ENCODE peak calls at places on chromosomes 3 and 15, in four cellular contexts. One of them, this sample, is unnamed.

GRCh38 chr3:141129049-141130038 is 78.2 kb downstream of the SPSB4 start:
- DNase-seq in sigmoid colon: no peak
- DNase-seq in right atrium auricular region: peak; percentile 43
- DNase-seq in cardiac muscle cell: no peak
- DNase-seq in this sample: no peak

GRCh38 chr3:11847607-11848006 is 922 bp upstream of the TAMM41 start:
- DNase-seq in sigmoid colon: no peak
- DNase-seq in right atrium auricular region: no peak
- DNase-seq in cardiac muscle cell: no peak
- DNase-seq in this sample: no peak

GRCh38 chr15:84629033-84629432 is 25.1 kb downstream of the WDR73 start:
- DNase-seq in sigmoid colon: no peak
- DNase-seq in right atrium auricular region: no peak
- DNase-seq in cardiac muscle cell: no peak
- DNase-seq in this sample: no peak

GRCh38 chr15:62886431-62887071 is 156.0 kb upstream of the TPM1 start:
- DNase-seq in sigmoid colon: no peak
- DNase-seq in right atrium auricular region: no peak
- DNase-seq in cardiac muscle cell: no peak
- DNase-seq in this sample: peak; percentile 20

GRCh38 chr15:77481670-77482069 is 61.0 kb downstream of the HMG20A start:
- DNase-seq in sigmoid colon: no peak
- DNase-seq in right atrium auricular region: no peak
- DNase-seq in cardiac muscle cell: no peak
- DNase-seq in this sample: no peak

GRCh38 chr15:27336676-27337075 is 365.7 kb downstream of the GABRG3 start:
- DNase-seq in sigmoid colon: no peak
- DNase-seq in right atrium auricular region: no peak
- DNase-seq in cardiac muscle cell: no peak
- DNase-seq in this sample: no peak

GRCh38 chr15:75067123-75067854 is 43.9 kb downstream of the PPCDC start:
- DNase-seq in sigmoid colon: no peak
- DNase-seq in right atrium auricular region: no peak
- DNase-seq in cardiac muscle cell: no peak
- DNase-seq in this sample: no peak

GRCh38 chr3:193708270-193708669 is 115.3 kb downstream of the OPA1 start:
- DNase-seq in sigmoid colon: no peak
- DNase-seq in right atrium auricular region: no peak
- DNase-seq in cardiac muscle cell: peak; percentile 11
- DNase-seq in this sample: no peak

GRCh38 chr3:142568393-142569017 is 10.0 kb downstream of the ATR start:
- DNase-seq in sigmoid colon: no peak
- DNase-seq in right atrium auricular region: no peak
- DNase-seq in cardiac muscle cell: no peak
- DNase-seq in this sample: no peak

GRCh38 chr15:81327526-81327925 is 3.6 kb upstream of the STARD5 start:
- DNase-seq in sigmoid colon: no peak
- DNase-seq in right atrium auricular region: no peak
- DNase-seq in cardiac muscle cell: no peak
- DNase-seq in this sample: no peak

GRCh38 chr3:71512000-71512399 is 71.5 kb downstream of the FOXP1 start:
- DNase-seq in sigmoid colon: no peak
- DNase-seq in right atrium auricular region: no peak
- DNase-seq in cardiac muscle cell: peak; percentile 25
- DNase-seq in this sample: no peak

GRCh38 chr3:171772427-171773056 is 37.7 kb downstream of the PLD1 start:
- DNase-seq in sigmoid colon: peak; percentile 68
- DNase-seq in right atrium auricular region: no peak
- DNase-seq in cardiac muscle cell: peak; percentile 73
- DNase-seq in this sample: peak; percentile 45

GRCh38 chr15:79373068-79373467 is 59.1 kb upstream of the MINAR1 start:
- DNase-seq in sigmoid colon: no peak
- DNase-seq in right atrium auricular region: no peak
- DNase-seq in cardiac muscle cell: no peak
- DNase-seq in this sample: no peak

DNA sequence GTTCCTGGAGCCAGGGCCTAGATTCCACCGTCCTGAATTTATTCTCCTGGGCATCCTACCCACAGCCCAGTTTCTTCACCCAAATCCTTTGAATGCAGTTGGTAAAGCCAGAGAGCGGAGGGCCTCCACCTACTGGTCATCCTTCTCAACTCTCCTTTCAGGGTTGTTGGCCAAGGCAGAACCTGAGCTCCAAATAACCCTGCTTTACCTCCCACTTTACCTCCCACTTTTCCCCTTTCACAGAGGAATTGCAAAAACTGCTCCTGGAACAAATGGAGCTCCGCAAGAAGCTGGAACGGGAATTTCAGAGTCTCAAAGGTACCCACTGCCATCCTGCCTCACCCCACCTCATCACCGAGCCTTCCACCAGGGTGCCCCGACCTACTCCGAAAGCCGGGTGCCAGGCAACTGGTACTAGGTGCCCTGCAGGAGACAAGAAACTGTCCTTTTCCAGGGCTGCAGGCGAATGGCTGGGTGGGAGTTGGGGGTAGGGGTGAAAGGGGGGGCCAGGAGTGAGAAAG is 6.8 kb downstream of the SKOR1 start:
- DNase-seq in sigmoid colon: peak; percentile 53
- DNase-seq in right atrium auricular region: no peak
- DNase-seq in cardiac muscle cell: no peak
- DNase-seq in this sample: no peak
- TF ChIP-seq CTCF in sigmoid colon: no peak
- TF ChIP-seq CTCF in right atrium auricular region: peak; percentile 32
- TF ChIP-seq CTCF in cardiac muscle cell: peak; percentile 51
- TF ChIP-seq CTCF in this sample: peak; percentile 26

GRCh38 chr15:39144051-39144450 is 436.8 kb upstream of the THBS1 start:
- DNase-seq in sigmoid colon: no peak
- DNase-seq in right atrium auricular region: no peak
- DNase-seq in cardiac muscle cell: no peak
- DNase-seq in this sample: no peak
- TF ChIP-seq CTCF in sigmoid colon: no peak
- TF ChIP-seq CTCF in right atrium auricular region: no peak
- TF ChIP-seq CTCF in cardiac muscle cell: no peak
- TF ChIP-seq CTCF in this sample: no peak

GRCh38 chr3:182686033-182686886 is 107.0 kb upstream of the ATP11B start:
- DNase-seq in sigmoid colon: no peak
- DNase-seq in right atrium auricular region: no peak
- DNase-seq in cardiac muscle cell: no peak
- DNase-seq in this sample: no peak

GRCh38 chr3:182683335-182684257 is 109.7 kb upstream of the ATP11B start:
- DNase-seq in sigmoid colon: no peak
- DNase-seq in right atrium auricular region: peak; percentile 72
- DNase-seq in cardiac muscle cell: peak; percentile 82
- DNase-seq in this sample: peak; percentile 71

DNA sequence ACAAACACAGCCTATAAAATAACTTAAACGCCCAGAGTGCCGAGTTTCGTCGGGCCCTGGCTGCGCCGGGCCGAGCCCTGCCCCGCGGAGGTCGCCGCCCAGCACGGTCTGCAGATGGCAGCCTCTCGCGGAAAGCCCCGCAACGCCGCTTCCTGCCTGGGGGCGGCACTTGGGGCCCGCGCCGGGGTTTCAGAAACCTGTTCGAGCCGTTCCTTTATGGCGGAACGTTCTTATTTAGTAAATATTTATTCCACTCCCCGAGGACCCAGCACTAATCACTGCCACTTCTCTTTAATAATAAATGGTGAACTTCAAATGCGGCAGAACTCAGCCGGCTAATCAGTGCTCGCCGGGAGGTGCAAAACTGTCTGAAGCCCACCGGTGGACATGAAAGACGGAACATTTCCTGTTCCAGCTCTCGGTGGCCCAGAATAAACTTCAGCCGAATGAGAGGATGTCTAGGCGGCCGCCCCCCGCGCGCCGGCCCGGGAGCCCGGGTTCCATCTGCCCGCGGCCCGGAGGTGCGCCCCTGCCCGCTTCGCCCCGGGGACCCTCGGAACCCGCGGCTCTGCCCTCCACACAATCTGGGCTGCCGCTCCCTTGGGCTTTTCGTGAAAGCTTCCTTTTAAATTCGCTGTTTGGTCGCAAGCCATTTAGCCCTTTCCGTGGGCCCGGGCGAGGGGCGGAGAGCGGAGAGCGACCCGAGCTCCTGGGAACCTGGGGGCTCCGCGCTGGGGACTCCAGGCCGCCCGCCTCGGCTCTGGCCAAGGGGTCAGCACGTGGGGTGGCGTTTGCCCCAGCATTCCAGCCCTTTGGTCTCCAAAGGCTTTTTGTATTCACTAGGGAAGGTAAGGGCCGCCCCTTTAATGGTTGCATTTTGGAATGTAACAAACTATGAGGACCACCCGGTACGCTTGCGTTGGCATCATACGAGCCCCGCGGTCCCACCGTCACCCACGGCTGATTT is 110.8 kb upstream of the ATP11B start:
- DNase-seq in sigmoid colon: no peak
- DNase-seq in right atrium auricular region: no peak
- DNase-seq in cardiac muscle cell: peak; percentile 72
- DNase-seq in this sample: peak; percentile 68
- TF ChIP-seq CTCF in sigmoid colon: no peak
- TF ChIP-seq CTCF in right atrium auricular region: peak; percentile 53
- TF ChIP-seq CTCF in cardiac muscle cell: peak; percentile 26
- TF ChIP-seq CTCF in this sample: peak; percentile 58

GRCh38 chr3:120039642-120040610 is 54.3 kb downstream of the GSK3B start:
- DNase-seq in sigmoid colon: no peak
- DNase-seq in right atrium auricular region: no peak
- DNase-seq in cardiac muscle cell: no peak
- DNase-seq in this sample: no peak
- TF ChIP-seq CTCF in sigmoid colon: no peak
- TF ChIP-seq CTCF in right atrium auricular region: no peak
- TF ChIP-seq CTCF in cardiac muscle cell: no peak
- TF ChIP-seq CTCF in this sample: peak; percentile 39

GRCh38 chr3:4978966-4979400 is 254 bp upstream of the BHLHE40 start:
- DNase-seq in sigmoid colon: peak; percentile 99
- DNase-seq in right atrium auricular region: peak; percentile 96
- DNase-seq in cardiac muscle cell: peak; percentile 92
- DNase-seq in this sample: no peak

GRCh38 chr3:4977889-4978258 is 1.4 kb upstream of the BHLHE40 start:
- DNase-seq in sigmoid colon: no peak
- DNase-seq in right atrium auricular region: no peak
- DNase-seq in cardiac muscle cell: no peak
- DNase-seq in this sample: no peak

GRCh38 chr3:4976109-4976508 is 3.1 kb upstream of the BHLHE40 start:
- DNase-seq in sigmoid colon: no peak
- DNase-seq in right atrium auricular region: peak; percentile 80
- DNase-seq in cardiac muscle cell: peak; percentile 58
- DNase-seq in this sample: peak; percentile 25

GRCh38 chr3:4978259-4978965 is 825 bp upstream of the BHLHE40 start:
- DNase-seq in sigmoid colon: peak; percentile 99
- DNase-seq in right atrium auricular region: peak; percentile 97
- DNase-seq in cardiac muscle cell: peak; percentile 95
- DNase-seq in this sample: peak; percentile 32

GRCh38 chr3:4977001-4977888 is 2.0 kb upstream of the BHLHE40 start:
- DNase-seq in sigmoid colon: peak; percentile 91
- DNase-seq in right atrium auricular region: peak; percentile 95
- DNase-seq in cardiac muscle cell: peak; percentile 80
- DNase-seq in this sample: no peak
- TF ChIP-seq CTCF in sigmoid colon: no peak
- TF ChIP-seq CTCF in right atrium auricular region: no peak
- TF ChIP-seq CTCF in cardiac muscle cell: peak; percentile 13
- TF ChIP-seq CTCF in this sample: no peak

GRCh38 chr15:61119556-61119955 is 109.5 kb downstream of the RORA start:
- DNase-seq in sigmoid colon: no peak
- DNase-seq in right atrium auricular region: no peak
- DNase-seq in cardiac muscle cell: no peak
- DNase-seq in this sample: no peak

GRCh38 chr15:61115679-61116078 is 113.4 kb downstream of the RORA start:
- DNase-seq in sigmoid colon: no peak
- DNase-seq in right atrium auricular region: no peak
- DNase-seq in cardiac muscle cell: no peak
- DNase-seq in this sample: no peak

GRCh38 chr15:61115241-61115640 is 113.9 kb downstream of the RORA start:
- DNase-seq in sigmoid colon: no peak
- DNase-seq in right atrium auricular region: no peak
- DNase-seq in cardiac muscle cell: no peak
- DNase-seq in this sample: no peak

GRCh38 chr15:61116830-61117229 is 112.3 kb downstream of the RORA start:
- DNase-seq in sigmoid colon: no peak
- DNase-seq in right atrium auricular region: no peak
- DNase-seq in cardiac muscle cell: no peak
- DNase-seq in this sample: no peak

DNA sequence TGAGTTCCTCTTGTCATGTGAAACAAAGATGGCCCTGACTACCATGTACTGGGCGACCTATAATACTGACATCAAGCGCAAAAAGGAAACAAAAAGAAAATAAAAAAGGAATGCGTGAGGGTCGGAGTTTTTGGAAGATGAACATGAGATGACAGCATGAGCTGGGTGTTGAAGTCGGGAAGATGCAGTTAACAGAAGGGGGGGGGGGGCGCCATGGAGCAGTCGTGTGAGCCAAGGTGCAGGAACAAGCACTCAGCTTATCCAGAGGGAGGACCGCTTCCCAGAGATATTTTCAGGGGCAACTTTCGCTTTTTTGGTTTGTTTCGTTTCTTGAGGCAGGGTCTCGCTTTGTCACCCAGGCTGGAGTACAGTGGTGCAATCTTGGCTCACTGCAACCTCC is 110.2 kb downstream of the RORA start:
- DNase-seq in sigmoid colon: no peak
- DNase-seq in right atrium auricular region: no peak
- DNase-seq in cardiac muscle cell: no peak
- DNase-seq in this sample: no peak
- TF ChIP-seq CTCF in sigmoid colon: no peak
- TF ChIP-seq CTCF in right atrium auricular region: no peak
- TF ChIP-seq CTCF in cardiac muscle cell: peak; percentile 26
- TF ChIP-seq CTCF in this sample: peak; percentile 29

GRCh38 chr3:180855364-180855763 is 57.1 kb upstream of the FXR1 start:
- DNase-seq in sigmoid colon: no peak
- DNase-seq in right atrium auricular region: no peak
- DNase-seq in cardiac muscle cell: peak; percentile 6
- DNase-seq in this sample: no peak
- TF ChIP-seq CTCF in sigmoid colon: no peak
- TF ChIP-seq CTCF in right atrium auricular region: no peak
- TF ChIP-seq CTCF in cardiac muscle cell: no peak
- TF ChIP-seq CTCF in this sample: peak; percentile 31

GRCh38 chr15:35299059-35299735 is 214.1 kb upstream of the NANOGP8 start:
- DNase-seq in sigmoid colon: no peak
- DNase-seq in right atrium auricular region: no peak
- DNase-seq in cardiac muscle cell: no peak
- DNase-seq in this sample: no peak
- TF ChIP-seq CTCF in sigmoid colon: no peak
- TF ChIP-seq CTCF in right atrium auricular region: no peak
- TF ChIP-seq CTCF in cardiac muscle cell: no peak
- TF ChIP-seq CTCF in this sample: no peak

DNA sequence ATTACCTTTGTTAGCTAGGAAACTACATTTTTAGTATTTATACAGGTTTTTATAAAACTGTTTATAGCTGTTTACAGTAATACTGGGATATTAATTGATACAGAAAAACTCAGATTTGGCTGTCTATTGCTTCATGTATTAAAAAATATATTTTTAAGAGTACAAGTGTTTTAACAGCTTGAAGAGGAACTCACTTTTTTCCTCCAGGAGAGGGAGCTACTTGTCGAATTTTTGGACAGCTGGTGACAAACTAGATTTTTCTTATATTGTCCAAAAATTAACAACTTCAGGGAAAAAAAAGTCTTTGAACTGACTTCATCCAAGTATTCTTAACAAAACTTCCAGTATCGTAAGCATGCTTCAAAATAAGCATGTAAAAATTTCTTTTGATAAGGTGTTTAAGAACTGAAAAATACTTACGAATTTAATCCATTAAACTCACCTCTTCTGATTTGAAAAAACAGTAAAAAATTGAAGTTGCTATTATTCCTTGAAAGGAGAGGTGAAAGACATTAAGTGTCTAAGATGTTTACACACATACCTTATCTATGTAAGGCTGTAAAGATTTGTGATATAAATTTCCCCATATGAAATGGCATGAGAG is 4.0 kb downstream of the DIPK2A start:
- DNase-seq in sigmoid colon: no peak
- DNase-seq in right atrium auricular region: no peak
- DNase-seq in cardiac muscle cell: peak; percentile 21
- DNase-seq in this sample: no peak
- TF ChIP-seq CTCF in sigmoid colon: peak; percentile 8
- TF ChIP-seq CTCF in right atrium auricular region: peak; percentile 68
- TF ChIP-seq CTCF in cardiac muscle cell: peak; percentile 59
- TF ChIP-seq CTCF in this sample: peak; percentile 75